ENCODE peak calls at places on chromosomes 13 and 19, in nine cellular contexts. Y is transverse colon; G is AG04449; S is endodermal cell; X is Calu3; B is type B pancreatic cell; H is CD4-positive, alpha-beta T cell; D is tibial nerve; O is HL-60. U is an unnamed sample.

GRCh38 chr13:38421590-38422560 is 72.2 kb downstream of the UFM1 start:
- DNase-seq in H (no peak), D (no peak), G (no peak), S (no peak), B (no peak), X (no peak), Y (no peak), O (no peak), U (no peak)

GRCh38 chr19:44007473-44007872 is 4.7 kb downstream of the ZNF230 start:
- DNase-seq in H (no peak), X (no peak), O (no peak), B (no peak), G (no peak), Y (no peak), D (no peak), S (no peak), U (no peak)

GRCh38 chr13:106851251-106851650 is 283.3 kb upstream of the ARGLU1 start:
- DNase-seq in H (no peak), G (no peak), O (no peak), X (no peak), D (no peak), S (no peak), Y (no peak), B (no peak), U (no peak)

GRCh38 chr13:65497265-65497664 is 1732.9 kb downstream of the PCDH9 start:
- DNase-seq in G (peak), Y (no peak), O (no peak), X (no peak), D (no peak), H (no peak), B (no peak), S (no peak), U (no peak)

GRCh38 chr19:34834513-34834912 is 61.5 kb upstream of the ZNF599 start:
- DNase-seq in B (no peak), H (no peak), Y (no peak), O (no peak), X (no peak), G (no peak), S (no peak), D (no peak), U (no peak)

GRCh38 chr19:2887391-2887914 is 13.3 kb upstream of the ZNF57 start:
- DNase-seq in Y (no peak), O (peak), B (no peak), X (peak), H (no peak), D (no peak), G (no peak), S (peak), U (peak)

GRCh38 chr19:18924684-18925213 is 5.2 kb downstream of the DDX49 start:
- DNase-seq in O (no peak), G (no peak), S (no peak), D (no peak), X (no peak), B (no peak), Y (no peak), H (no peak), U (no peak)

GRCh38 chr19:7293795-7294570 is at the start of gene INSR:
- DNase-seq in G (peak), X (peak), H (no peak), S (peak), B (peak), O (peak), D (peak), Y (peak), U (peak)

GRCh38 chr19:1650627-1651009 is 1.8 kb downstream of the TCF3 start:
- DNase-seq in O (no peak), S (peak), H (no peak), D (no peak), Y (no peak), B (no peak), G (no peak), X (no peak), U (peak)

GRCh38 chr19:35270381-35270811 is 1.6 kb downstream of the USF2 start:
- DNase-seq in Y (no peak), D (no peak), H (no peak), S (no peak), X (no peak), B (no peak), O (no peak), G (no peak), U (no peak)

GRCh38 chr13:73973156-73973555 is 161.0 kb downstream of the KLF12 start:
- DNase-seq in G (no peak), X (no peak), D (no peak), S (no peak), H (no peak), B (no peak), O (no peak), Y (no peak), U (no peak)

GRCh38 chr13:113596321-113597200 is 12.0 kb downstream of the TFDP1 start:
- DNase-seq in H (no peak), D (no peak), S (peak), Y (peak), B (no peak), X (no peak), G (no peak), O (no peak), U (no peak)

GRCh38 chr19:896434-896833 is 3.1 kb downstream of the RNU6-9 start:
- DNase-seq in H (no peak), S (no peak), D (no peak), Y (no peak), X (no peak), B (no peak), G (no peak), O (no peak), U (no peak)

GRCh38 chr19:14901675-14902260 is 15.8 kb upstream of the OR7A17 start:
- DNase-seq in H (no peak), Y (no peak), X (no peak), D (no peak), G (no peak), B (no peak), O (no peak), S (no peak), U (no peak)

GRCh38 chr19:35365303-35365702 is 5.6 kb upstream of the GPR42 start:
- DNase-seq in G (no peak), H (no peak), D (no peak), O (no peak), B (peak), S (no peak), Y (no peak), X (no peak), U (no peak)

GRCh38 chr13:20358022-20358421 is 125.9 kb upstream of the GJB6 start:
- DNase-seq in G (no peak), H (no peak), B (no peak), S (no peak), O (no peak), Y (no peak), D (no peak), X (no peak), U (no peak)

GRCh38 chr19:47479701-47480503 is 4.1 kb downstream of the KPTN start:
- DNase-seq in X (no peak), Y (no peak), G (no peak), H (no peak), B (no peak), D (no peak), S (peak), O (no peak), U (no peak)

GRCh38 chr13:32897296-32897695 is 118.9 kb upstream of the KL start:
- DNase-seq in S (no peak), O (no peak), G (no peak), X (no peak), D (no peak), B (no peak), H (no peak), Y (no peak), U (no peak)

GRCh38 chr13:104691765-104692164 is 1625.5 kb upstream of the SLC10A2 start:
- DNase-seq in Y (no peak), B (no peak), O (peak), G (no peak), H (no peak), S (no peak), X (no peak), D (no peak), U (no peak)

GRCh38 chr19:33245948-33246728 is 20.5 kb upstream of the SLC7A10 start:
- DNase-seq in Y (no peak), X (no peak), O (peak), B (no peak), D (no peak), H (no peak), S (no peak), G (no peak), U (no peak)
- TF ChIP-seq CTCF in Y (peak), X (peak), O (peak), B (peak), D (no peak), H (no peak), S (peak), G (peak), U (peak)

GRCh38 chr13:82412749-82413148 is 1469.5 kb downstream of the SLITRK1 start:
- DNase-seq in S (no peak), G (no peak), D (no peak), O (no peak), Y (no peak), H (no peak), B (no peak), X (no peak), U (no peak)
- TF ChIP-seq CTCF in S (no peak), G (no peak), D (no peak), O (no peak), Y (no peak), H (no peak), B (no peak), X (no peak), U (no peak)

GRCh38 chr13:26873174-26873698 is 112.7 kb upstream of the GPR12 start:
- DNase-seq in S (peak), H (no peak), D (no peak), X (no peak), G (no peak), Y (no peak), B (no peak), O (no peak), U (no peak)
- TF ChIP-seq CTCF in S (peak), H (no peak), D (no peak), X (no peak), G (no peak), Y (no peak), B (peak), O (no peak), U (no peak)

GRCh38 chr19:10655457-10656312 is 1.5 kb downstream of the ILF3 start:
- DNase-seq in Y (peak), H (no peak), G (no peak), D (no peak), B (no peak), O (peak), S (peak), X (peak), U (no peak)
- TF ChIP-seq CTCF in Y (no peak), H (no peak), G (no peak), D (no peak), B (no peak), O (no peak), S (peak), X (no peak), U (no peak)

GRCh38 chr13:51342706-51343105 is 3.2 kb downstream of the SERPINE3 start:
- DNase-seq in O (no peak), X (no peak), S (no peak), H (no peak), G (peak), Y (no peak), D (no peak), B (no peak), U (no peak)

GRCh38 chr13:51346397-51346796 is 6.9 kb downstream of the SERPINE3 start:
- DNase-seq in S (peak), B (no peak), G (no peak), H (no peak), Y (no peak), O (no peak), D (no peak), X (no peak), U (no peak)

GRCh38 chr13:51349016-51349415 is 9.5 kb downstream of the SERPINE3 start:
- DNase-seq in H (no peak), X (no peak), S (no peak), D (no peak), G (no peak), B (no peak), Y (no peak), O (no peak), U (no peak)

GRCh38 chr13:51348069-51348967 is 8.8 kb downstream of the SERPINE3 start:
- DNase-seq in D (no peak), X (no peak), H (no peak), Y (no peak), G (no peak), O (no peak), B (no peak), S (peak), U (no peak)

DNA sequence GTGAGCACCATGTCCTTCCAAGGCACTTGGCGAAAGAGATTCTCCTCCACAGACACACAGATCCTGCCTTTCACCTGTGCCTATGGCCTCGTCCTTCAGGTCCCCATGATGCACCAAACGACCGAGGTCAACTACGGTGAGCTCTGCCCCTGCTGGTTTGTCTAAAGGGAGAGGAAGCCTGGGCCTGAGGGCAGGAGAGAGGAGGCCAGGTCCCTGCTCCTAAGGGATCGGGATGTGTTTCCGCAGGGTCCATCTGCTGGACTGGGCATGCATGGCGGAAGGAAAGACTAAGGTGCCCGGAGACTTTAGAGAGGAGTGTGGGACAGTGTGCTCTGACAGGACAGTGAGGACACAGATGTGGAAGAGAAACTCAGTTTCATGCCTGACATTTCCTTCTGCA is 7.6 kb downstream of the SERPINE3 start:
- DNase-seq in O (no peak), S (peak), G (no peak), B (no peak), X (no peak), Y (no peak), D (no peak), H (no peak), U (no peak)
- TF ChIP-seq CTCF in O (no peak), S (peak), G (no peak), B (no peak), X (no peak), Y (no peak), D (no peak), H (no peak), U (no peak)

GRCh38 chr19:50357178-50358100 is 8.0 kb downstream of the NAPSA start:
- DNase-seq in X (peak), O (peak), B (no peak), Y (peak), G (no peak), H (peak), S (peak), D (peak), U (peak)
- TF ChIP-seq CTCF in X (peak), O (peak), B (peak), Y (peak), G (peak), H (peak), S (peak), D (peak), U (peak)

GRCh38 chr19:11281336-11282049 is 14.5 kb upstream of the TSPAN16 start:
- DNase-seq in B (no peak), S (no peak), G (no peak), H (no peak), X (no peak), O (no peak), Y (no peak), D (no peak), U (no peak)

GRCh38 chr19:11284535-11284934 is 11.4 kb upstream of the TSPAN16 start:
- DNase-seq in H (no peak), Y (no peak), S (no peak), X (no peak), G (no peak), O (no peak), B (no peak), D (no peak), U (no peak)

GRCh38 chr19:11288349-11288748 is 7.6 kb upstream of the TSPAN16 start:
- DNase-seq in H (no peak), O (peak), D (no peak), S (no peak), X (no peak), B (no peak), G (no peak), Y (no peak), U (no peak)

GRCh38 chr19:11291415-11291814 is 4.5 kb upstream of the TSPAN16 start:
- DNase-seq in H (no peak), S (no peak), Y (no peak), O (no peak), B (no peak), G (no peak), X (no peak), D (no peak), U (no peak)

DNA sequence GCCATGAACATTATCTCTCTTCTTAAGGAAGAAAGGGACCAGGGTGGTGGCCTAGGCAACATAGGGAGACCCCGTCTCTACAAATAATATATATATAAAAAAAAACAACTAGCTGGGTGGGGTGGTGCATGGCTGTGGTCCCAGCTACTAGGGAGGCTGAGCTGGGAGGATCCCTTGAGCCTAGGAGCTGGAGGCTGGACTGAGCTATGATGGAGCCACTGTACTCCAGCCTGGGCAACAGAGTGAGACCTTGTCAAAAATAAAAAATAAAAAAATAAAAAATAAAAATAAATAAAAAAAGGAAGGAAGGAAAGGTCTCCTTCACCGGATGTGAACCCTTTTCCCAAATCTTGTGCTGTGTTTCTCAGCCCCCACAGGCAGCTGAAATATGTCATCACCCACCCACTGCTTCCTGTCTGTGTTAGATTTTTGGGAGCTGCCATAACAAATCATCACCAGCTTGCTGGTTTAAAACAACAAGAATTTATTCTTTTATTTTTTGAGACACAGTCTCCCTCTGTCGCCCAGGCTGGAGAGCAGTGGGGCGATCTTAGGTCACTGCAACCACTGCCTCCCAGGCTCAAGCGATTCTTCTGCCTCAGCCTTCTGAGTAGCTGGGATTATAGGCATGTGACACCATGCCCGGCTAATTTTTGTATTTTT is 9.5 kb upstream of the TSPAN16 start:
- DNase-seq in G (no peak), D (no peak), B (no peak), H (no peak), S (no peak), X (no peak), Y (no peak), O (no peak), U (no peak)
- TF ChIP-seq CTCF in G (no peak), D (peak), B (no peak), H (no peak), S (no peak), X (no peak), Y (peak), O (no peak), U (no peak)

DNA sequence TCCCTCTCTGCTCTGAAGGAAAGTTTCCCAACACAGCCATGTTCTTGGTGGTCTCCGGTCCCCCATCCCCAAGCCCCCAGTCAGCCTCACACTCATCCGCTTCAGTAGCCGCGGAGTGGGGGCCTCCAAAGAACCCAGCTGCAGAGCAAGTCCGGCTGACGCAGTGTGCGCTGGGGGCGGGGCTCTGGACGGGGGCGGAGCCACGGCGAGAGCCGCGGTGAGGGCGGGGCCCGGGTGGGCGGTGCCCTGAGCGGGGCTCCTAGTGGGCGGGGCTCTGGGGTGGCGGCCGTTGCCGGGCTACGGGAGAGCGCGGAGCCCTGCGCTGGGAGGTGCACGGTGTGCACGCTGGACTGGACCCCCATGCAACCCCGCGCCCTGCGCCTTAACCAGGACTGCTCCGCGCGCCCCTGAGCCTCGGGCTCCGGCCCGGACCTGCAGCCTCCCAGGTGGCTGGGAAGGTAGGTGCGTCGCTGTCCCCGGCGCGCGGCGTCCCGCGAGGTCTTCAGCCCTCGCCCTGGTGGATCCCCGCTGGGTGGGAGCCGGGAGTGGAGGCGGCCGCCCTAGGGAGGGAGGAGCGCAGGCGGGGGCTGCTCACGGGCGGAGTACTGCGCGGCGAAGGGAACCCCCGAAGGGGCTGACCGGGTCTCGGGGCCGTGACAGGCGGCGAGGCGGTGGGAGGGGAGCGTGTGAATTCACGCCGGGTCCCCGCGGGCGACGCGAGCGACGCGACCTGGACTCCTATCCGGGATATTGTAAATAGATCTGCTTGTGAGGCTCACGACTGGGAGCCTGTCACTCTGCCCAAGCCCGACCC is 9.1 kb downstream of the TNFRSF19 start:
- DNase-seq in X (peak), B (peak), S (peak), H (peak), O (peak), G (no peak), Y (peak), D (peak), U (peak)
- TF ChIP-seq CTCF in X (no peak), B (peak), S (peak), H (no peak), O (no peak), G (no peak), Y (no peak), D (no peak), U (no peak)

DNA sequence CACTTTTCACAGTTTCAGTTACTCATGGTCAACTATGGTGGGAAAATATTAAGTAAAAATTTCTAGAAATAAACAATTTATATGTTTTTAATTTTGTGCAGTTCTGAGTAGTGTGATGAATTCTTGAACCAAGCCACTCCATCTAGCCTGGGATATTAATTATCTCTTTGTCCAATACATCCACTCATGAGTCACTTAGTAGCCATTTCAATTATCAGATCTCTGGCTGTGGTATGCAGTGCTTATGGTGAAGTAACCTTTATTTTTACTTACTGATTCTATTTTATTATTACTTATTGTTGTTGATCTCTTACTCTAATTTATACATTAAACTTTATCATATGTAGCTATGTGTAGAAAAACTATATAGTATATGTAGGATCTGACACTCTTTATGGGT is 128.9 kb upstream of the KLHL1 start:
- DNase-seq in O (no peak), G (no peak), S (no peak), D (no peak), Y (no peak), X (no peak), B (no peak), H (no peak), U (no peak)
- TF ChIP-seq CTCF in O (no peak), G (no peak), S (no peak), D (no peak), Y (no peak), X (no peak), B (no peak), H (no peak), U (no peak)

U was measured in B cell.